ENCODE peak calls at places on chromosomes 12 and 14, in eight cellular contexts. L is AG20443, A is neural crest cell, C is activated T-cell treated with anti-CD3 and anti-CD28 coated beads for 1 hour, D is NCI-H2029 treated with DMSO at 0.1 percent for 48 hours, O is AG10803, F is mucosa of gallbladder, K is GM04504. W is an unnamed sample.

GRCh38 chr12:108514973-108515814 is at the start of gene FICD:
- DNase-seq in K (peak; percentile 95), F (peak; percentile 99), D (peak; percentile 95), L (peak; percentile 98), O (peak; percentile 97), A (peak; percentile 99), C (peak; percentile 99), W (peak; percentile 98)

GRCh38 chr14:68807148-68807600 is 14.3 kb upstream of the ZFP36L1 start:
- DNase-seq in F (peak; percentile 66), O (peak; percentile 89), K (no peak), D (no peak), C (no peak), A (no peak), L (peak; percentile 78), W (no peak)

GRCh38 chr12:55929306-55929791 is 1.6 kb upstream of the DGKA start:
- DNase-seq in O (no peak), A (no peak), L (no peak), D (no peak), C (peak; percentile 77), F (peak; percentile 28), K (no peak), W (no peak)

GRCh38 chr12:68530965-68531364 is 79.7 kb upstream of the RAP1B start:
- DNase-seq in L (peak; percentile 57), F (peak; percentile 16), K (peak; percentile 47), A (no peak), D (no peak), C (no peak), O (peak; percentile 82), W (peak; percentile 56)

GRCh38 chr14:95480109-95480886 is 36.2 kb downstream of the SYNE3 start:
- DNase-seq in C (no peak), K (peak; percentile 59), A (no peak), F (no peak), O (peak; percentile 52), D (no peak), L (peak; percentile 90), W (peak; percentile 49)

GRCh38 chr12:69008510-69008909 is 75.5 kb upstream of the CPM start:
- DNase-seq in L (no peak), D (no peak), A (no peak), O (no peak), K (no peak), C (no peak), F (no peak), W (no peak)

GRCh38 chr12:75717902-75718301 is 206.5 kb upstream of the KRR1 start:
- DNase-seq in K (no peak), A (no peak), D (peak; percentile 19), C (no peak), O (no peak), F (no peak), L (no peak), W (no peak)

GRCh38 chr14:102684276-102684663 is 91.8 kb downstream of the RCOR1 start:
- DNase-seq in L (no peak), C (no peak), D (no peak), F (no peak), A (no peak), O (no peak), K (no peak), W (no peak)

GRCh38 chr14:102966681-102967505 is 44.4 kb downstream of the AMN start:
- DNase-seq in D (no peak), F (no peak), L (no peak), K (no peak), C (no peak), O (no peak), A (no peak), W (no peak)

GRCh38 chr14:59277659-59278058 is 89.2 kb downstream of the DAAM1 start:
- DNase-seq in F (no peak), L (no peak), D (no peak), C (no peak), K (no peak), A (no peak), O (no peak), W (no peak)

GRCh38 chr12:6927999-6928702 is 392 bp downstream of the ATN1 start:
- DNase-seq in O (no peak), F (no peak), L (peak; percentile 45), C (no peak), A (no peak), K (no peak), D (no peak), W (no peak)

GRCh38 chr12:62758216-62758615 is 176.7 kb downstream of the PPM1H start:
- DNase-seq in A (no peak), D (no peak), C (no peak), L (no peak), O (peak; percentile 24), F (no peak), K (no peak), W (peak; percentile 13)

GRCh38 chr12:2354151-2354991 is 301.6 kb downstream of the CACNA1C start:
- DNase-seq in D (no peak), O (no peak), L (no peak), A (no peak), K (no peak), F (no peak), C (no peak), W (no peak)

GRCh38 chr14:74425525-74426201 is 347 bp downstream of the SYNDIG1L start:
- DNase-seq in L (peak; percentile 90), K (no peak), A (peak; percentile 69), D (no peak), O (no peak), C (peak; percentile 21), F (peak; percentile 21), W (no peak)

GRCh38 chr12:53696285-53696654 is 20.4 kb upstream of the ATP5MC2 start:
- DNase-seq in K (peak; percentile 51), D (peak; percentile 93), O (peak; percentile 69), A (peak; percentile 44), L (peak; percentile 72), F (peak; percentile 83), C (no peak), W (peak; percentile 74)

GRCh38 chr12:103758310-103759089 is 82.5 kb downstream of the NT5DC3 start:
- DNase-seq in F (no peak), O (no peak), K (no peak), C (no peak), L (no peak), D (no peak), A (no peak), W (no peak)

W was measured in HFFc6.